ENCODE peak calls at places on chromosomes 16 and 17, in nine cellular contexts. Y, R, L, M, H, W, A, D and K are unnamed samples.

GRCh38 chr17:28317965-28318758 is 838 bp upstream of the TMEM97 start:
- DNase-seq in H (peak), A (no peak), R (no peak), Y (peak), L (no peak), W (no peak), M (no peak), D (no peak), K (no peak)

GRCh38 chr17:77174928-77175720 is 34.4 kb downstream of the SEC14L1 start:
- DNase-seq in H (no peak), L (no peak), W (no peak), R (no peak), Y (no peak), M (no peak), D (no peak), A (no peak), K (no peak)

GRCh38 chr16:1262846-1263221 is 7.0 kb downstream of the TPSD1 start:
- DNase-seq in L (no peak), M (no peak), H (no peak), A (no peak), R (no peak), Y (no peak), W (no peak), D (no peak), K (no peak)

GRCh38 chr16:4214215-4214621 is 27.7 kb downstream of the SRL start:
- DNase-seq in A (peak), Y (peak), L (no peak), M (no peak), D (peak), W (peak), R (no peak), H (no peak), K (no peak)

GRCh38 chr17:56499799-56500388 is 93.6 kb upstream of the NOG start:
- DNase-seq in D (no peak), Y (peak), H (no peak), A (peak), R (no peak), M (no peak), L (no peak), W (peak), K (no peak)

GRCh38 chr17:36977568-36977967 is 28.8 kb downstream of the AATF start:
- DNase-seq in L (no peak), A (no peak), W (no peak), Y (no peak), D (no peak), R (no peak), M (no peak), H (no peak), K (no peak)

GRCh38 chr16:8846401-8846932 is 22.3 kb downstream of the CARHSP1 start:
- DNase-seq in M (no peak), W (no peak), A (no peak), D (no peak), L (no peak), R (no peak), Y (no peak), H (no peak), K (no peak)

GRCh38 chr17:1069847-1070246 is 72.9 kb downstream of the TIMM22 start:
- DNase-seq in A (no peak), Y (no peak), R (no peak), D (peak), H (no peak), W (no peak), L (no peak), M (no peak), K (no peak)

GRCh38 chr16:72948238-72948559 is 99.7 kb downstream of the ZFHX3 start:
- DNase-seq in M (no peak), L (no peak), W (no peak), H (no peak), A (no peak), D (no peak), R (no peak), Y (no peak), K (no peak)

GRCh38 chr17:10349403-10349802 is 23.4 kb downstream of the MYH13 start:
- DNase-seq in Y (no peak), D (no peak), W (peak), L (no peak), M (no peak), H (no peak), R (no peak), A (no peak), K (no peak)

GRCh38 chr17:82235056-82235774 is 6.4 kb downstream of the SLC16A3 start:
- DNase-seq in Y (no peak), W (no peak), L (no peak), D (peak), R (no peak), M (no peak), H (no peak), A (no peak), K (no peak)

GRCh38 chr17:57888311-57889216 is 38.7 kb upstream of the MRPS23 start:
- DNase-seq in D (no peak), R (no peak), L (no peak), Y (no peak), W (no peak), H (no peak), A (no peak), M (no peak), K (no peak)

GRCh38 chr16:88634141-88634993 is 4.0 kb upstream of the IL17C start:
- DNase-seq in W (no peak), R (peak), Y (peak), M (peak), A (no peak), L (peak), H (peak), D (no peak), K (no peak)

GRCh38 chr17:27390540-27390939 is 65.7 kb upstream of the KSR1 start:
- DNase-seq in M (no peak), R (no peak), Y (no peak), A (no peak), L (no peak), W (no peak), D (no peak), H (no peak), K (no peak)

GRCh38 chr16:10950393-10950792 is 6.0 kb downstream of the CLEC16A start:
- DNase-seq in Y (peak), H (no peak), R (no peak), L (no peak), M (no peak), W (no peak), A (peak), D (no peak), K (no peak)

GRCh38 chr17:2959371-2960130 is 103.9 kb downstream of the OR1D5 start:
- DNase-seq in R (no peak), Y (no peak), M (no peak), L (no peak), H (no peak), D (no peak), A (no peak), W (no peak), K (no peak)

GRCh38 chr17:62792122-62792800 is 15.9 kb downstream of the MARCHF10 start:
- DNase-seq in D (no peak), H (no peak), A (peak), L (no peak), R (no peak), W (peak), Y (peak), M (no peak), K (no peak)

GRCh38 chr16:35881654-35882053 is 2422.2 kb downstream of the TP53TG3F start:
- DNase-seq in W (no peak), D (no peak), A (no peak), H (no peak), Y (no peak), R (no peak), M (no peak), L (no peak), K (no peak)

GRCh38 chr17:73600103-73600871 is 44.0 kb downstream of the SDK2 start:
- DNase-seq in M (no peak), L (no peak), A (no peak), D (no peak), W (no peak), Y (no peak), R (no peak), H (no peak), K (no peak)

GRCh38 chr16:27660507-27660906 is 110.6 kb downstream of the KATNIP start:
- DNase-seq in L (no peak), H (no peak), A (no peak), Y (no peak), D (no peak), R (no peak), W (no peak), M (no peak), K (no peak)

GRCh38 chr17:6506679-6507231 is 49.6 kb downstream of the PITPNM3 start:
- DNase-seq in M (no peak), D (no peak), A (peak), R (no peak), Y (peak), L (no peak), H (no peak), W (peak), K (no peak)

GRCh38 chr17:83173997-83174858 is 94.8 kb downstream of the METRNL start:
- DNase-seq in D (peak), Y (no peak), M (peak), W (no peak), A (no peak), H (no peak), R (no peak), L (no peak), K (no peak)

GRCh38 chr16:87263418-87264052 is 53.7 kb downstream of the C16orf95 start:
- DNase-seq in Y (no peak), L (no peak), R (no peak), A (no peak), D (no peak), H (no peak), W (no peak), M (no peak), K (no peak)

GRCh38 chr16:81581107-81581506 is 136.5 kb downstream of the CMIP start:
- DNase-seq in L (no peak), M (no peak), W (no peak), R (no peak), A (no peak), H (no peak), Y (no peak), D (no peak), K (no peak)

GRCh38 chr17:14622622-14623101 is 321.8 kb downstream of the HS3ST3B1 start:
- DNase-seq in H (no peak), D (no peak), W (no peak), L (no peak), Y (no peak), A (peak), R (no peak), M (no peak), K (no peak)

GRCh38 chr16:83925095-83925905 is 26.4 kb downstream of the MLYCD start:
- DNase-seq in L (no peak), H (no peak), Y (no peak), D (peak), A (no peak), W (no peak), M (no peak), R (no peak), K (no peak)

GRCh38 chr17:67335245-67335835 is 31.0 kb downstream of the PSMD12 start:
- DNase-seq in A (no peak), W (no peak), R (no peak), H (no peak), L (no peak), M (no peak), Y (no peak), D (no peak), K (no peak)